ENCODE peak calls at places on chromosomes 3 and 15, in ten cellular contexts. P is epithelial cell of proximal tubule; C is DND-41; R is PC-3; B is CD4-positive, CD25-positive, alpha-beta regulatory T cell; K is fibroblast of lung; H is cardiac muscle cell; Y is astrocyte; L is esophagus squamous epithelium; F is CD4-positive, alpha-beta memory T cell. Z is an unnamed sample.

GRCh38 chr15:70209499-70209898 is 111.8 kb upstream of the TLE3 start:
- DNase-seq in P (no peak), C (no peak), R (no peak), B (no peak), K (no peak), H (no peak), Y (no peak), L (no peak), F (no peak), Z (no peak)

GRCh38 chr3:169085827-169086226 is 577.7 kb downstream of the MECOM start:
- DNase-seq in P (peak; percentile 41), C (no peak), R (peak; percentile 87), B (no peak), K (peak; percentile 97), H (peak; percentile 96), Y (peak; percentile 97), L (no peak), F (no peak), Z (peak; percentile 85)

GRCh38 chr3:150309557-150309956 is 98.5 kb upstream of the TSC22D2 start:
- DNase-seq in P (no peak), C (no peak), R (peak; percentile 72), B (no peak), K (peak; percentile 80), H (peak; percentile 57), Y (peak; percentile 76), L (no peak), F (no peak), Z (no peak)

GRCh38 chr3:9352917-9353823 is 9.7 kb upstream of the THUMPD3 start:
- DNase-seq in P (peak; percentile 26), C (peak; percentile 67), R (peak; percentile 80), B (peak; percentile 60), K (peak; percentile 62), H (peak; percentile 82), Y (peak; percentile 55), L (no peak), F (peak; percentile 54), Z (no peak)

GRCh38 chr3:140441006-140441405 is 236.9 kb upstream of the TRIM42 start:
- DNase-seq in P (peak; percentile 72), C (no peak), R (peak; percentile 72), B (no peak), K (peak; percentile 85), H (no peak), Y (peak; percentile 78), L (no peak), F (no peak), Z (peak; percentile 44)

GRCh38 chr15:80776420-80777045 is 2.6 kb upstream of the CEMIP start:
- DNase-seq in P (peak; percentile 31), C (peak; percentile 53), R (peak; percentile 74), B (peak; percentile 33), K (peak; percentile 67), H (peak; percentile 87), Y (peak; percentile 54), L (no peak), F (peak; percentile 39), Z (no peak)

GRCh38 chr3:38457111-38458003 is 3.7 kb downstream of the ACVR2B start:
- DNase-seq in P (no peak), C (no peak), R (no peak), B (no peak), K (peak; percentile 14), H (peak; percentile 2), Y (no peak), L (no peak), F (no peak), Z (no peak)

GRCh38 chr15:101420232-101420631 is 69.3 kb downstream of the PCSK6 start:
- DNase-seq in P (no peak), C (no peak), R (no peak), B (no peak), K (no peak), H (no peak), Y (no peak), L (no peak), F (no peak), Z (no peak)

GRCh38 chr3:60514866-60515265 is 736.4 kb downstream of the FHIT start:
- DNase-seq in P (no peak), C (no peak), R (no peak), B (no peak), K (no peak), H (no peak), Y (no peak), L (no peak), F (no peak), Z (no peak)

GRCh38 chr15:82122754-82123400 is 77.1 kb upstream of the MEX3B start:
- DNase-seq in P (peak; percentile 65), C (no peak), R (peak; percentile 93), B (no peak), K (peak; percentile 99), H (peak; percentile 90), Y (peak; percentile 99), L (no peak), F (no peak), Z (peak; percentile 94)

GRCh38 chr3:23203651-23204111 is 554 bp downstream of the UBE2E2 start:
- DNase-seq in P (no peak), C (peak; percentile 8), R (peak; percentile 29), B (peak; percentile 14), K (no peak), H (peak; percentile 41), Y (peak; percentile 1), L (no peak), F (no peak), Z (no peak)

DNA sequence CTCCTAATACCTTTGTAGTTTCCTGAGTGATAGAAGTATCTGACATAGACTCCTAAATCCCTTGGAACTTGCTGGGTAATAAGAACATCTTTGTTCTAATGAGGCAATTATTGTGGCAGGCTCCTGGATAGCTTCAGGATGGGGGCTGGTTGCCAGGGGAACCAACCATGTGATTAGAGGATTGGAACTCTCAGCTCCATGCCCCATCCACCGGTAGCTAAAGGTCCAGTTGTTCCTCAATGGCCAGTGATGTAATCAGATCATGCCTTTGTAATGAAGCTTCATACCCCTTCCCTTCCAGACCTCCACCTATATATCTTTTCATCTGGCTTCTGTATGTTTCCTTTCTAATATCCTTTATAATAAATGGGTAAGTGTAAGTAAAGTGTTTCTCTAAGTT is 221.2 kb upstream of the ALCAM start:
- DNase-seq in P (no peak), C (no peak), R (no peak), B (no peak), K (no peak), H (no peak), Y (no peak), L (no peak), F (no peak), Z (no peak)
- H3K4me3 ChIP-seq in P (no peak overlapping the region), C (no peak overlapping the region), R (no peak overlapping the region), B (no peak overlapping the region), K (no peak overlapping the region), H (no peak overlapping the region), Y (no peak overlapping the region), L (no peak overlapping the region), F (no peak overlapping the region), Z (no peak overlapping the region)

DNA sequence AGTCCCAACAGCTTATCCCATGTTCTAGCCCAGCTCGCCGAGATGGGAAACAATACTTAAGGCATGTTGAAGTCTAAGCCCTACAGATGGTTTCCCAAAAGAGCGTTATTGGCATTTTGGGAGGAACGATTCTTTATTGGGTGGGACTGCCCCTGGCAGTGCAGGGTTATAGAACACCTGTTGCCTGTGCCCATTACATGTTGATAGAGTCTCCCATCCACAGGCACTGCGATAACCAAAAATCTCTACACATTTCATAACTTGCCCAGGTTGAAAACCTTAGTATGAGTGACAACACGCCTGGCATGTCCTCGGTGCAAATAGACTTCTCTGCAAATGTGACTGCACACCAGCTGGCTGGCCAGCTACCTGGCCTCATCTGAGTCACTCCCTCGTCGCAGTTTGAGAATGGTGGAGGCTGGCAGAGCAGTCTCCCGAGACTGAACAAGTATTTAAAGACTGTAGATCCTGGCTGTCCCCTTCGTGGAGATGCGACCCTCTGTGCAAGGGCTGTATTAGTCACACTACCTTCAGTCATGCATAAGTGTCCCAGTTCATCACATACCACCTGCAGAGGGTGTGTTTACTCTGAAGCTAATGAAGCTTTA is 18.7 kb downstream of the ZNF80 start:
- DNase-seq in P (no peak), C (no peak), R (no peak), B (no peak), K (no peak), H (no peak), Y (no peak), L (no peak), F (no peak), Z (no peak)
- H3K4me3 ChIP-seq in P (no peak overlapping the region), C (no peak overlapping the region), R (no peak overlapping the region), B (peak overlapping the region; percentile 45), K (no peak overlapping the region), H (no peak overlapping the region), Y (no peak overlapping the region), L (no peak overlapping the region), F (no peak overlapping the region), Z (no peak overlapping the region)

GRCh38 chr3:166556955-166557354 is 719.7 kb upstream of the BCHE start:
- DNase-seq in P (no peak), C (no peak), R (no peak), B (no peak), K (no peak), H (no peak), Y (no peak), L (no peak), F (no peak), Z (no peak)

DNA sequence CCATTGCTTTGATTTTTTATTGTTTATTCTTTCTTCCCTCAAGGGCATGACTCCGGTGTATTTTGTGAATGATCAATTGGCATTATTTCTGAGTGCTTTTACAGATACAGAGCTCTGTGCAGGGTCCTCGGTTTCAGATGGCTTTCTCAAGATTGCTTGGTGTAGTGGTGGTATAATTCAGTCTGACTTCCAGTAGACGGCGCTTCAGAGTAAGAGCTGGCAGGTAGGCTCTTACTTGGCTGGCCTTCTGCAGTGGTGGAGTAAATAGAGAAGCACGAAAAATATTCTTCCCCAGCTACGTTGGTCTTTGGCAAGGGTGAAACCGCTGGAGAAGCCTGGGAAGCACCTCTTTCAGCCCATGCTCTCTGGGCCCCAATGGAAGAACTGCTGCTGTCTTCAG is 723.0 kb upstream of the BCHE start:
- DNase-seq in P (no peak), C (no peak), R (no peak), B (no peak), K (no peak), H (no peak), Y (no peak), L (no peak), F (no peak), Z (no peak)
- H3K4me3 ChIP-seq in P (no peak overlapping the region), C (no peak overlapping the region), R (no peak overlapping the region), B (no peak overlapping the region), K (no peak overlapping the region), H (no peak overlapping the region), Y (no peak overlapping the region), L (no peak overlapping the region), F (no peak overlapping the region), Z (no peak overlapping the region)

DNA sequence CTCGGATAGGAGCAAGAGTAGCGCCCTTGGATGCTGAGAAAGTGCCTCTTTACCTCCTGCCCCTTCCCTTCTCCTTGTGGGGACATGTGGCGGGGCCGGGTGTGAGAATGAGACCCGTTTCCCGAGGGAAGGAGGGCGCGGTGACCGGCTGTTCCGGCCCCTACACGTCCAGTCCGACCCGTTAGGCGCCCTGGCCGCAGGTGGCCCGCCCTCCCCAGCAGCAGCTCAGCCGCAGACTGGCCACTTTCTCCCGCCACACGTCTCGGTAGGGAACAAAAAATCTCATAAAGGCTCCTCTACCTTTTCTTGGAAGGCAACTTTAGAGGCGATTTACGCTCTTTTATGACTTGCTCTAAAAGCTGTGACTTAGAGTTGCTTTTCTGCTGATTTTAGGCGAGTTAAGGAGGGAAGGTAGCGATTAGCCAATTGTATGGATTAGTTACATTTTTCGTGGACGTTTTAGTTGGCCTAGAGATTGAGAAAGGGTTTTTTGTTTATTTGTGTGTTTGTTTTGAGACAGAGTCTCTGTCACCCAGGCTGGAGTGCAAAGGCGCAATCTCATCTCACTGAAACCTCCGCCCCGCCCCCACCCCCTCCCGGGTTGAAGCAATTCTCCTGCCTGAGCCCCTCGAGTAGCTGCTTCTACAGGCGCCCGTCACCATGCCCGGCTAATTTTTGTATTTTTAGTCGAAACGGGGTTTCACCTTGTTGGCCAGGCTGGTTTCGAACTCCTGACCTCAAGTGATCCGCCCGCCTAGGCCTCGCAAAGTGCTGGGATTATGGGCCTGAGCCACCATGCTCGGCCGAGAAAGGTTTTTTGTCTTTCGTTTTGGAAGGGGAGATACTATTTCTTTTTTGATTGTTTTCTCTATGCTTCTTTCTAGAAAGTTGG is 8.3 kb upstream of the PGPEP1L start:
- DNase-seq in P (no peak), C (peak; percentile 65), R (peak; percentile 55), B (no peak), K (peak; percentile 7), H (no peak), Y (no peak), L (no peak), F (no peak), Z (no peak)
- H3K4me3 ChIP-seq in P (peak overlapping the region; percentile 73), C (peak overlapping the region; percentile 90), R (peak overlapping the region; percentile 79), B (no peak overlapping the region), K (peak overlapping the region; percentile 46), H (peak overlapping the region; percentile 48), Y (peak overlapping the region; percentile 64), L (peak overlapping the region; percentile 65), F (no peak overlapping the region), Z (no peak overlapping the region)